ENCODE peak calls at places on chromosomes 2 and 18, in seven cellular contexts. U, W, G, B, Z, C and X are unnamed samples.

GRCh38 chr2:27807476-27807875 is 36.0 kb downstream of the MRPL33 start:
- DNase-seq in Z (no peak), G (no peak), W (no peak), B (peak), U (peak), C (peak), X (no peak)

GRCh38 chr2:134381141-134381540 is 127.3 kb downstream of the MGAT5 start:
- DNase-seq in B (no peak), G (no peak), Z (no peak), C (no peak), W (no peak), U (no peak), X (no peak)

GRCh38 chr2:16725549-16725948 is 59.9 kb upstream of the CYRIA start:
- DNase-seq in B (no peak), C (no peak), G (no peak), Z (no peak), W (no peak), U (no peak), X (no peak)

GRCh38 chr2:221948076-221948475 is 350.7 kb downstream of the PAX3 start:
- DNase-seq in U (no peak), Z (no peak), W (no peak), C (no peak), G (no peak), B (no peak), X (no peak)

GRCh38 chr2:170715932-170716777 is 1.0 kb downstream of the SP5 start:
- DNase-seq in C (no peak), G (no peak), B (peak), Z (no peak), U (peak), W (no peak), X (no peak)

GRCh38 chr18:74902170-74902465 is 304.4 kb downstream of the ZNF407 start:
- DNase-seq in B (no peak), C (no peak), U (no peak), G (no peak), W (no peak), Z (no peak), X (no peak)

GRCh38 chr2:240557808-240558207 is at the start of gene ANKMY1:
- DNase-seq in G (no peak), U (peak), Z (peak), B (peak), W (peak), C (peak), X (peak)

GRCh38 chr2:109369671-109370191 is 240.7 kb downstream of the SH3RF3 start:
- DNase-seq in W (no peak), C (peak), B (no peak), U (no peak), G (no peak), Z (no peak), X (peak)

GRCh38 chr2:72150157-72150960 is 2.7 kb upstream of the CYP26B1 start:
- DNase-seq in U (peak), Z (peak), G (peak), B (peak), C (peak), W (peak), X (peak)

GRCh38 chr2:67694464-67694863 is 297.3 kb downstream of the ETAA1 start:
- DNase-seq in W (no peak), G (no peak), B (peak), C (no peak), U (no peak), Z (no peak), X (no peak)

GRCh38 chr2:240920783-240921231 is 14.7 kb downstream of the CROCC2 start:
- DNase-seq in B (peak), G (no peak), W (peak), C (peak), Z (peak), U (peak), X (peak)

GRCh38 chr2:231708773-231709635 is 679 bp downstream of the PTMA start:
- DNase-seq in U (peak), C (peak), B (peak), Z (peak), G (no peak), W (peak), X (peak)

GRCh38 chr2:21890041-21890440 is 766.3 kb downstream of the TDRD15 start:
- DNase-seq in W (no peak), C (no peak), U (no peak), B (no peak), G (no peak), Z (no peak), X (no peak)

GRCh38 chr2:237424544-237424943 is 10.6 kb upstream of the COL6A3 start:
- DNase-seq in U (no peak), B (no peak), C (no peak), W (no peak), Z (no peak), G (no peak), X (no peak)

GRCh38 chr2:45033331-45033730 is 24.1 kb upstream of the SIX2 start:
- DNase-seq in C (no peak), G (no peak), Z (no peak), W (no peak), U (no peak), B (no peak), X (no peak)

GRCh38 chr18:26646897-26647296 is 98.5 kb upstream of the KCTD1 start:
- DNase-seq in C (no peak), G (no peak), B (no peak), W (no peak), Z (no peak), U (no peak), X (no peak)

GRCh38 chr18:3069671-3070433 is 56.9 kb upstream of the LPIN2 start:
- DNase-seq in W (no peak), C (peak), Z (no peak), U (no peak), G (no peak), B (no peak), X (no peak)

GRCh38 chr2:240643093-240643810 is 18.0 kb downstream of the GPR35 start:
- DNase-seq in B (peak), W (no peak), G (no peak), U (no peak), Z (no peak), C (no peak), X (peak)

GRCh38 chr2:197137826-197138480 is 172.6 kb downstream of the ANKRD44 start:
- DNase-seq in B (no peak), G (no peak), U (no peak), W (no peak), C (no peak), Z (no peak), X (no peak)

GRCh38 chr2:31197166-31197565 is 20.1 kb downstream of the CAPN14 start:
- DNase-seq in G (no peak), B (no peak), C (no peak), U (no peak), Z (no peak), W (no peak), X (no peak)

GRCh38 chr2:85788603-85789002 is 34.8 kb downstream of the ATOH8 start:
- DNase-seq in Z (peak), C (no peak), U (no peak), W (no peak), B (no peak), G (no peak), X (no peak)
- TF ChIP-seq POLR2A in Z (no peak), C (no peak), U (no peak), W (no peak), B (no peak), G (no peak), X (no peak)

GRCh38 chr2:85748948-85749875 is 4.6 kb upstream of the ATOH8 start:
- DNase-seq in G (no peak), W (no peak), U (no peak), C (peak), Z (peak), B (no peak), X (no peak)

GRCh38 chr2:85751627-85752026 is 2.2 kb upstream of the ATOH8 start:
- DNase-seq in B (no peak), C (no peak), G (no peak), Z (no peak), W (no peak), U (no peak), X (no peak)

GRCh38 chr2:85753035-85753524 is 711 bp upstream of the ATOH8 start:
- DNase-seq in U (no peak), B (no peak), C (peak), G (no peak), Z (no peak), W (no peak), X (no peak)

GRCh38 chr2:85751300-85751575 is 2.6 kb upstream of the ATOH8 start:
- DNase-seq in C (no peak), Z (no peak), U (no peak), G (no peak), B (no peak), W (no peak), X (no peak)

DNA sequence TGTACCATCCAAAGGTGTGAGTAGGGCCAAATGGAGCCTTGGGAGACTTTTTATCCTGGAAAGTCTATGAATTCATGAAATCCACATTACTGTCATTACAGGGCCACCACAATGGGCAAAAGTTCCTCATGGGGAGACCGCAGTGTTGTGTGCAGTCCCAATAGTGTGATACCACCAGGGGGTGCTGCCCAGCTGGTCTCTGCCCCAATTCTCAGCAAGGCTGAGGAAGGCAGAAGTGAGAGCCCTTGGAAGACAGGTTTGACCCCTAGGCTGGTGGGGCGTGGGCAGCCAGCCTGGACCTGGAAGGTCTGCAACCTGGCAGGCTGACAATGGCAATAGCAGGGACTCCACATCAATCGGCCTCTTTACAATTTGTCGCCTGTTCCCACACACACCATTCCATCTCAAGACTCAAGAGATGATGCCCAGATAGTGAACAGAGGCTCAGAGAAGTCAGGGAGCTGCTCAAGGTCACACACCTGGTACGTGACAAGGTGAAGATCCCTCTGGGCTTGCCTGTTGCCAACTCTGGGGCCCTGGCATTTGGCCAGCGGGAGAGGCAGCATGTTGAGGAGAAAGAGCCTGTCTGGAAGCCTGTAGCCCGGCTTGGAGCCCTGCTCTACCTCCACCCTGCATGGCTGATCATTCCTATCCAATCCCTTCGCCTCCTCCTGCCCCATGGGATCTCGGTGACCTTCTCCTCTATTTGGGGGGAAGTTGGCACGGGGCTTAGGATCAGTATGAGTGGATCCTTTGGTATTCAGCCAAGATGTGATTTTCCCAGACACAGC is 3.1 kb upstream of the ATOH8 start:
- DNase-seq in B (peak), Z (peak), C (peak), G (peak), W (peak), U (peak), X (peak)
- H3K4me3 ChIP-seq in B (no peak), Z (no peak), C (no peak), G (no peak), W (no peak), U (no peak), X (no peak)

GRCh38 chr2:5491486-5491885 is 200.7 kb upstream of the SOX11 start:
- DNase-seq in U (no peak), B (no peak), C (no peak), G (no peak), Z (no peak), W (no peak), X (no peak)

GRCh38 chr2:5495616-5496015 is 196.6 kb upstream of the SOX11 start:
- DNase-seq in C (no peak), W (no peak), B (no peak), U (no peak), Z (no peak), G (no peak), X (no peak)

GRCh38 chr2:5497874-5498273 is 194.3 kb upstream of the SOX11 start:
- DNase-seq in Z (no peak), W (no peak), G (no peak), C (no peak), B (no peak), U (no peak), X (no peak)

GRCh38 chr2:5494212-5494611 is 198.0 kb upstream of the SOX11 start:
- DNase-seq in C (no peak), Z (no peak), W (no peak), B (no peak), U (no peak), G (no peak), X (no peak)

GRCh38 chr2:5493256-5493655 is 198.9 kb upstream of the SOX11 start:
- DNase-seq in C (no peak), G (no peak), U (no peak), Z (no peak), B (no peak), W (no peak), X (no peak)
- H3K27ac ChIP-seq in C (no peak), G (no peak), U (no peak), Z (no peak), B (no peak), W (no peak), X (no peak)

DNA sequence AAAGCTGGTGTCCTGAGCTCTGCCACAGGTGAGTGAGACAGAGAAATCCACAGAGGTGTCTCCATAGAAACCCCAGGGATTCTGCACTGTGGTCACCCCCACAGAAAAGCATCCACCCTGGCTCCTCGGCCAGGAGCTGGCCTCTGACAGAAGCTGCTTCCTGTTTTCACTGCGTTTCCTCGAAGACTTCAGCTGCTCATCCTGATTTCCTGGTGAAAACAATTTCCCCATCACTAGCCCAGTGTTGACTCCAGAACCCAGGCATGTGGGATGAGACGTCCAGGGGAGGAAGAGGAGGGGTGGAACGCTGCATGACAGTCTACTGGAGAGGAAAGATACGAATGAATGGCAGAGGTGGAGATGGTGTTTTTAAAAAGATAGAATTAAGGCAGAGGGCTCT is 60.3 kb upstream of the GPR45 start:
- DNase-seq in C (no peak), B (no peak), Z (no peak), U (no peak), W (no peak), G (no peak), X (peak)
- TF ChIP-seq POLR2A in C (no peak), B (no peak), Z (no peak), U (no peak), W (no peak), G (no peak), X (no peak)

GRCh38 chr2:80303006-80303741 is 1.4 kb downstream of the LRRTM1 start:
- DNase-seq in Z (peak), G (no peak), W (no peak), B (no peak), C (no peak), U (no peak), X (no peak)
- H3K4me3 ChIP-seq in Z (no peak), G (no peak), W (peak), B (no peak), C (no peak), U (peak), X (no peak)

GRCh38 chr2:120596191-120596781 is 139.4 kb upstream of the GLI2 start:
- DNase-seq in C (no peak), W (no peak), U (no peak), B (no peak), G (no peak), Z (peak), X (no peak)
- H3K27ac ChIP-seq in C (peak), W (peak), U (peak), B (peak), G (no peak), Z (no peak), X (peak)

GRCh38 chr2:26364669-26365068 is 18.1 kb upstream of the ADGRF3 start:
- DNase-seq in Z (no peak), U (no peak), W (no peak), G (no peak), B (no peak), C (no peak), X (no peak)
- TF ChIP-seq POLR2A in Z (no peak), U (no peak), W (no peak), G (no peak), B (no peak), C (no peak), X (no peak)

DNA sequence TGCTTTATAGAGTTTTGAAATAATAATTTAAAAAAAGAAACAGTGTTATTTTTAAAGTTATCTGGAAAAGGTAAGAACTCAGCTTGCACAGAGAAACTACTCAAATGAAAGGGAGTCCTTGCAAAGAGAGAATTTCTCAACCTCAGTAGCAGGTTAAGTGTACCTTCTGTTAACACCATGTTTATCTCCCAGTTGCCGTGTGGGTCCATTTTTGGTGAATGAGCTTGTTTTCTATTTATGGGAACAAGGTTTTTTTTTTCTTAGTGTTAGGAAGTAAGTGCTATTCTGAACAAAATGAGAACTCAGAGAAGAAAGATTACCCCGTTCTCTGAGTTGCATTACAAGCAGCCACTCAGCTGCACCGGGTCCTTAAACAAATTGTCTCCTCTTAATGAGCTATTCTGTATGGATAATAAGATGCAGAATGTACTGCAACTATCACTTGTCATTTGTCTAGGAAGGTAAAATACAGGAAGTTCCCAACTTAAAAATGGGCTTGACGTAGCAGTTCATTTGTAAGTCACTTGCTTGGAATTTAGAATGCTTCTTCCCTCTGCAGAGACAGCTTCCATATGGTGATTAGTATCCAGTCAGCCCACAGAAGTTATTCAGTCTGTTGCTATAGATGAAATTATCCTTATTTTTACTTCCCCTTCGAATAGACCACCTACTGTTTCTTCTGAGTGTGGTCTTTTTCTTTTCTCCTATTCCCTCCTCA is 74.9 kb downstream of the LTBP1 start:
- DNase-seq in C (no peak), B (no peak), U (no peak), Z (no peak), G (no peak), W (no peak), X (no peak)
- H3K4me3 ChIP-seq in C (no peak), B (no peak), U (no peak), Z (no peak), G (no peak), W (peak), X (no peak)

GRCh38 chr2:239295377-239296019 is 105.3 kb downstream of the HDAC4 start:
- DNase-seq in U (no peak), W (no peak), Z (no peak), C (peak), B (no peak), G (no peak), X (no peak)
- H3K27ac ChIP-seq in U (peak), W (peak), Z (peak), C (peak), B (peak), G (no peak), X (peak)

GRCh38 chr2:207974214-207974600 is 51.1 kb downstream of the PLEKHM3 start:
- DNase-seq in B (no peak), Z (no peak), W (no peak), U (no peak), C (no peak), G (no peak), X (no peak)

GRCh38 chr2:207970138-207970824 is 55.0 kb downstream of the PLEKHM3 start:
- DNase-seq in U (no peak), Z (no peak), W (no peak), B (no peak), C (no peak), G (no peak), X (no peak)

GRCh38 chr2:207969249-207969648 is 56.1 kb downstream of the PLEKHM3 start:
- DNase-seq in C (no peak), W (no peak), B (no peak), Z (no peak), U (no peak), G (no peak), X (no peak)

GRCh38 chr2:207967121-207967520 is 58.2 kb downstream of the PLEKHM3 start:
- DNase-seq in Z (no peak), B (no peak), C (no peak), G (no peak), W (no peak), U (no peak), X (no peak)

GRCh38 chr2:207970825-207971142 is 54.5 kb downstream of the PLEKHM3 start:
- DNase-seq in W (no peak), U (no peak), C (no peak), B (no peak), Z (no peak), G (no peak), X (no peak)
- TF ChIP-seq POLR2A in W (no peak), U (no peak), C (no peak), B (no peak), Z (no peak), G (no peak), X (no peak)